ENCODE peak calls at places on chromosomes 7 and 10, in six cellular contexts. D, K, P, S, T and Y are unnamed samples.

GRCh38 chr7:40758590-40758989 is 623.8 kb downstream of the SUGCT start:
- DNase-seq in D (no peak), T (no peak), P (no peak), S (no peak), K (no peak), Y (no peak)

GRCh38 chr7:50562126-50562525 is 3.1 kb downstream of the DDC start:
- DNase-seq in S (no peak), P (no peak), K (no peak), D (no peak), T (no peak), Y (no peak)

GRCh38 chr10:85995791-85996190 is 370.8 kb downstream of the GRID1 start:
- DNase-seq in K (peak; percentile 28), P (peak; percentile 30), T (peak; percentile 44), S (no peak), D (peak; percentile 0), Y (no peak)

GRCh38 chr7:126529833-126530232 is 722.9 kb downstream of the GRM8 start:
- DNase-seq in T (no peak), D (no peak), S (no peak), K (no peak), P (no peak), Y (no peak)

GRCh38 chr7:121761399-121761798 is 111.6 kb upstream of the PTPRZ1 start:
- DNase-seq in T (no peak), K (no peak), D (no peak), P (no peak), S (no peak), Y (no peak)

GRCh38 chr7:157502701-157503111 is 165.9 kb downstream of the DNAJB6 start:
- DNase-seq in T (no peak), K (no peak), S (peak; percentile 56), D (no peak), P (no peak), Y (peak; percentile 74)

GRCh38 chr10:62831346-62831745 is 15.2 kb upstream of the EGR2 start:
- DNase-seq in P (no peak), K (no peak), T (no peak), D (peak; percentile 75), S (no peak), Y (no peak)

GRCh38 chr7:266851-267840 is 22.8 kb upstream of the FOXL3 start:
- DNase-seq in K (peak; percentile 62), D (no peak), S (no peak), P (peak; percentile 73), T (peak; percentile 53), Y (no peak)

GRCh38 chr10:101816913-101817541 is 1.2 kb downstream of the OGA start:
- DNase-seq in T (no peak), K (no peak), S (no peak), P (no peak), D (no peak), Y (no peak)

GRCh38 chr10:62045765-62046521 is 144.4 kb downstream of the ARID5B start:
- DNase-seq in K (no peak), D (peak; percentile 95), T (no peak), P (no peak), S (no peak), Y (no peak)

GRCh38 chr10:60235001-60235400 is 154.7 kb downstream of the ANK3 start:
- DNase-seq in S (no peak), T (peak; percentile 30), P (no peak), D (peak; percentile 54), K (no peak), Y (no peak)

GRCh38 chr10:90461437-90462155 is 396.2 kb downstream of the HTR7 start:
- DNase-seq in K (no peak), D (no peak), S (no peak), P (no peak), T (no peak), Y (no peak)

GRCh38 chr10:25811141-25811685 is 122.8 kb upstream of the MYO3A start:
- DNase-seq in P (no peak), D (no peak), T (no peak), S (no peak), K (no peak), Y (no peak)

GRCh38 chr7:143518941-143519340 is 41.3 kb downstream of the TAS2R41 start:
- DNase-seq in D (no peak), P (no peak), S (no peak), T (no peak), K (no peak), Y (no peak)

GRCh38 chr7:2734761-2735571 is 47.0 kb downstream of the AMZ1 start:
- DNase-seq in S (peak; percentile 89), T (no peak), P (no peak), D (no peak), K (peak; percentile 75), Y (peak; percentile 25)
- TF ChIP-seq POLR2A in S (no peak), T (no peak), P (no peak), D (no peak), K (no peak), Y (no peak)

GRCh38 chr10:109979215-109979614 is 28.6 kb upstream of the ADD3 start:
- DNase-seq in D (no peak), P (no peak), K (no peak), T (no peak), S (no peak), Y (no peak)

GRCh38 chr10:109984013-109984412 is 23.8 kb upstream of the ADD3 start:
- DNase-seq in D (no peak), K (no peak), S (no peak), T (no peak), P (no peak), Y (no peak)

GRCh38 chr10:109981641-109982040 is 26.1 kb upstream of the ADD3 start:
- DNase-seq in D (no peak), T (no peak), P (no peak), S (no peak), K (no peak), Y (no peak)

GRCh38 chr10:109982123-109982522 is 25.7 kb upstream of the ADD3 start:
- DNase-seq in D (no peak), S (no peak), T (no peak), P (no peak), K (peak; percentile 45), Y (no peak)

GRCh38 chr10:109982812-109983211 is 25.0 kb upstream of the ADD3 start:
- DNase-seq in T (no peak), S (no peak), K (no peak), P (no peak), D (no peak), Y (no peak)
- H3K27ac ChIP-seq in T (peak overlapping the region; percentile 12), S (no peak overlapping the region), K (peak overlapping the region; percentile 69), P (no peak overlapping the region), D (no peak overlapping the region), Y (no peak overlapping the region)

GRCh38 chr10:121113906-121114305 is 262.7 kb downstream of the WDR11 start:
- DNase-seq in T (no peak), D (no peak), P (no peak), S (no peak), K (no peak), Y (no peak)
- H3K4me3 ChIP-seq in T (no peak overlapping the region), D (no peak overlapping the region), P (no peak overlapping the region), S (no peak overlapping the region), K (no peak overlapping the region), Y (no peak overlapping the region)

DNA sequence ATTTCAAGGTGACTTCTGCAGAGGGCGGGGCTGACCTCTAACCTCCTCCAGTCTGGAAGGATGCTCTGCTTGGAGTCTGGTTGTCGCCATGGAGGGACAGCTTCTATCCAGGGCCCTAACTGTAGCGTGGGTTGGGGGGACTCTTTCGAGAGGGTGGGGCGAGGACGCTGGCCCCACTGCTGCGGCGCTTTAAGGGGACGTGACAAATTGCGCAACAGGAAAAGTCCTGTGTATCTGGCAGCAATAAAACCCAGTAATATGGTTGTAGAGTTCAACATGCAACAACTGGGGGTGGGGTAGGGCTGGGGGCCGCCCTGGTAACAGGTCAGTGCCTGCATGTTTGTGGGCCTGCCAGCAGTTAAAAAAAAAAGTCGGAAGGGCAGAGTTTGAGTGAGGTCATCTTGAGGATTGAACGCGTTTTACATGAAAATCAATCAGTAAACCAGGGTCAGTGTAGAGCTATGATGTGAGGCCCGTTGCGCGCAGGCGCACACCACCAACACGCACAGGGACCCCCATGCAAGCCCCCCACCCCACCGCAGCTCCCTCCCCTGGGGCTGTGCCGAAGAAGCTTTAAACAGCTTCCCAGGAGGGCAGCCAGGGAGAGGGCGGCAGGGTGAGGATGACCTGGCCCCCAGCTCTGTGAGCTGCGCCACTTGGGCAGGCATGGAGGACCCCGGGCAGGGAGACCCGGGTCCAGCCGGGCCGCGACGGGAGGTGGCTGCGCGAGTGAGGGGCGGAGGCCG is 4.3 kb downstream of the SHH start:
- DNase-seq in S (no peak), D (no peak), K (no peak), P (no peak), T (no peak), Y (peak; percentile 81)
- TF ChIP-seq POLR2A in S (no peak), D (no peak), K (no peak), P (no peak), T (no peak), Y (no peak)

DNA sequence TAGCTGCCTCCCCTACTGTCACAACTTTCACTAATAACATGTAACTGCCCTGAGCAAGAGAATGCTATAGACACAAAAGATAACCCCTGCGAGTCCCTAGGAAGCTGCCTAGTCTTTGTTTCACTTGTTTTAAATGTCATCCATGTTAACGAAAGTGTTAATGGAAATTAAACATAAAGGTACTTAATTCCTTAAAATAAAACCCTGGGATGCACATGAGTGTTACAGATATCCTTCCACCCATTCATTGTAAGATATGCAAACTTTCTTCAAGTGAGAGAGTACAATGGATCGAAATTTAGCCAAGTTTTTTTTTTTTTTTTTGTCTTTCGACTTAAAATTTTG is 1.4 kb downstream of the CDK14 start:
- DNase-seq in S (no peak), D (no peak), P (no peak), K (no peak), T (no peak), Y (no peak)
- H3K27ac ChIP-seq in S (peak overlapping the region; percentile 86), D (peak overlapping the region; percentile 88), P (no peak overlapping the region), K (no peak overlapping the region), T (peak overlapping the region; percentile 82), Y (no peak overlapping the region)

GRCh38 chr10:68470300-68470699 is 1.5 kb downstream of the DNA2 start:
- DNase-seq in S (no peak), T (no peak), D (no peak), P (no peak), K (no peak), Y (no peak)
- H3K4me3 ChIP-seq in S (no peak overlapping the region), T (no peak overlapping the region), D (peak overlapping the region; percentile 12), P (no peak overlapping the region), K (peak overlapping the region; percentile 60), Y (no peak overlapping the region)

GRCh38 chr7:101386558-101387199 is 24.0 kb downstream of the COL26A1 start:
- DNase-seq in P (no peak), T (no peak), D (peak; percentile 4), K (no peak), S (no peak), Y (peak; percentile 24)
- TF ChIP-seq POLR2A in P (no peak), T (no peak), D (no peak), K (no peak), S (no peak), Y (no peak)